ENCODE peak calls at places on chromosomes 1 and 21, in four cellular contexts. X is EL, V is nucleus accumbens, H is prostate gland. Q is an unnamed sample.
A peak's percentile ranks its signal among the peaks of the same experiment; 100 is the strongest.

GRCh38 chr1:60222492-60223369 is 149.2 kb upstream of the C1orf87 start:
- DNase-seq in V (no peak), H (no peak), X (no peak), Q (no peak)

GRCh38 chr1:230068952-230069684 is 2.1 kb downstream of the GALNT2 start:
- DNase-seq in H (peak; percentile 21), V (no peak), X (no peak), Q (peak; percentile 27)

GRCh38 chr1:29629401-29629800 is 393.1 kb downstream of the PTPRU start:
- DNase-seq in V (no peak), X (no peak), H (no peak), Q (no peak)

GRCh38 chr21:39182484-39183271 is 573 bp downstream of the PSMG1 start:
- DNase-seq in H (peak; percentile 17), X (peak; percentile 26), V (peak; percentile 38), Q (no peak)

GRCh38 chr1:18629659-18630510 is 761 bp upstream of the PAX7 start:
- DNase-seq in X (no peak), H (no peak), V (no peak), Q (no peak)

GRCh38 chr21:44793269-44794030 is 8.2 kb downstream of the UBE2G2 start:
- DNase-seq in X (peak; percentile 65), V (peak; percentile 15), H (peak; percentile 47), Q (no peak)

GRCh38 chr1:217630711-217631591 is at the start of the genes GPATCH2 and SPATA17:
- DNase-seq in H (peak; percentile 75), V (peak; percentile 76), X (peak; percentile 87), Q (peak; percentile 73)

GRCh38 chr1:34970829-34971228 is 14.3 kb downstream of the TMEM35B start:
- DNase-seq in V (no peak), X (no peak), H (no peak), Q (no peak)